ENCODE peak calls at places on chromosomes 7 and 10, in eight cellular contexts. Q is transverse colon, L is gastrocnemius medialis, U is stomach, P is erythroblast, V is lower leg skin, F is body of pancreas, M is uterus. K is an unnamed sample.

GRCh38 chr10:25818751-25819150 is 115.3 kb upstream of the MYO3A start:
- DNase-seq in Q (no peak), L (no peak), U (no peak), P (no peak), V (no peak), F (no peak), M (no peak), K (no peak)

GRCh38 chr7:100632951-100633717 is 8.2 kb downstream of the TFR2 start:
- DNase-seq in Q (peak; percentile 72), L (no peak), U (peak; percentile 61), P (peak; percentile 62), V (no peak), F (no peak), M (peak; percentile 30), K (no peak)

GRCh38 chr10:84587789-84588188 is 259.4 kb downstream of the CCSER2 start:
- DNase-seq in Q (no peak), L (no peak), U (no peak), P (no peak), V (no peak), F (no peak), M (no peak), K (no peak)

GRCh38 chr10:24872049-24872789 is 80.2 kb downstream of the PRTFDC1 start:
- DNase-seq in Q (no peak), L (no peak), U (no peak), P (no peak), V (no peak), F (no peak), M (no peak), K (no peak)

GRCh38 chr10:7819126-7819470 is 793 bp downstream of the TAF3 start:
- DNase-seq in Q (peak; percentile 44), L (no peak), U (peak; percentile 51), P (peak; percentile 75), V (peak; percentile 22), F (peak; percentile 53), M (no peak), K (peak; percentile 10)

GRCh38 chr7:47638679-47639306 is 56.9 kb upstream of the TNS3 start:
- DNase-seq in Q (peak; percentile 68), L (no peak), U (peak; percentile 90), P (no peak), V (peak; percentile 29), F (no peak), M (peak; percentile 73), K (no peak)

GRCh38 chr10:11345224-11346054 is 266.0 kb downstream of the USP6NL start:
- DNase-seq in Q (peak; percentile 36), L (no peak), U (no peak), P (no peak), V (peak; percentile 37), F (no peak), M (no peak), K (no peak)

GRCh38 chr7:35286422-35286821 is 32.5 kb upstream of the TBX20 start:
- DNase-seq in Q (no peak), L (no peak), U (no peak), P (no peak), V (no peak), F (no peak), M (no peak), K (no peak)

GRCh38 chr10:74033724-74034123 is 35.8 kb downstream of the VCL start:
- DNase-seq in Q (no peak), L (no peak), U (no peak), P (no peak), V (no peak), F (no peak), M (no peak), K (no peak)

GRCh38 chr7:44712012-44712411 is 36.6 kb upstream of the ZMIZ2 start:
- DNase-seq in Q (no peak), L (no peak), U (no peak), P (no peak), V (no peak), F (no peak), M (no peak), K (no peak)

GRCh38 chr10:24215193-24215592 is 6.3 kb downstream of the KIAA1217 start:
- DNase-seq in Q (peak; percentile 57), L (no peak), U (no peak), P (no peak), V (no peak), F (no peak), M (no peak), K (no peak)

GRCh38 chr7:1312098-1313070 is 79.7 kb downstream of the UNCX start:
- DNase-seq in Q (no peak), L (no peak), U (no peak), P (no peak), V (no peak), F (no peak), M (no peak), K (no peak)

GRCh38 chr7:88111136-88111748 is 108.6 kb downstream of the SRI start:
- DNase-seq in Q (no peak), L (no peak), U (no peak), P (peak; percentile 44), V (no peak), F (no peak), M (no peak), K (no peak)

GRCh38 chr10:59033622-59034021 is 142.8 kb upstream of the PHYHIPL start:
- DNase-seq in Q (no peak), L (no peak), U (no peak), P (no peak), V (no peak), F (peak; percentile 25), M (no peak), K (no peak)

GRCh38 chr10:63346015-63346441 is 119.7 kb downstream of the JMJD1C start:
- DNase-seq in Q (no peak), L (no peak), U (no peak), P (no peak), V (no peak), F (no peak), M (no peak), K (no peak)

GRCh38 chr7:28192786-28193581 is 12.4 kb upstream of the JAZF1 start:
- DNase-seq in Q (no peak), L (no peak), U (no peak), P (no peak), V (no peak), F (no peak), M (no peak), K (no peak)

GRCh38 chr10:28783089-28783488 is 105.8 kb downstream of the BAMBI start:
- DNase-seq in Q (no peak), L (no peak), U (no peak), P (no peak), V (no peak), F (no peak), M (no peak), K (no peak)

GRCh38 chr7:107125475-107125874 is 43.3 kb upstream of the HBP1 start:
- DNase-seq in Q (no peak), L (no peak), U (no peak), P (no peak), V (no peak), F (no peak), M (no peak), K (no peak)

GRCh38 chr10:58721781-58722180 is 209.1 kb downstream of the BICC1 start:
- DNase-seq in Q (no peak), L (no peak), U (no peak), P (no peak), V (no peak), F (no peak), M (no peak), K (no peak)

GRCh38 chr7:117014673-117015133 is 61.4 kb downstream of the ST7 start:
- DNase-seq in Q (peak; percentile 28), L (peak; percentile 39), U (peak; percentile 56), P (peak; percentile 94), V (peak; percentile 51), F (peak; percentile 40), M (peak; percentile 31), K (no peak)

GRCh38 chr7:28748934-28749584 is 209.1 kb downstream of the TRIL start:
- DNase-seq in Q (no peak), L (peak; percentile 27), U (no peak), P (no peak), V (no peak), F (no peak), M (no peak), K (no peak)

GRCh38 chr7:112201421-112201820 is 4.8 kb downstream of the DOCK4 start:
- DNase-seq in Q (no peak), L (no peak), U (no peak), P (no peak), V (no peak), F (no peak), M (no peak), K (no peak)

GRCh38 chr7:38178695-38179344 is 775 bp downstream of the STARD3NL start:
- DNase-seq in Q (no peak), L (peak; percentile 3), U (no peak), P (peak; percentile 74), V (no peak), F (no peak), M (no peak), K (peak; percentile 31)

GRCh38 chr7:47375121-47375551 is 206.8 kb downstream of the TNS3 start:
- DNase-seq in Q (peak; percentile 2), L (no peak), U (peak; percentile 1), P (no peak), V (no peak), F (no peak), M (no peak), K (no peak)

GRCh38 chr10:90458054-90458453 is 399.8 kb downstream of the HTR7 start:
- DNase-seq in Q (no peak), L (no peak), U (no peak), P (no peak), V (no peak), F (no peak), M (no peak), K (no peak)

GRCh38 chr7:143008007-143008901 is 18.7 kb downstream of the OR9A2 start:
- DNase-seq in Q (peak; percentile 80), L (peak; percentile 29), U (peak; percentile 84), P (peak; percentile 70), V (peak; percentile 77), F (peak; percentile 88), M (peak; percentile 72), K (peak; percentile 19)

GRCh38 chr7:76392531-76393115 is 16.9 kb downstream of the SSC4D start:
- DNase-seq in Q (no peak), L (no peak), U (no peak), P (no peak), V (no peak), F (no peak), M (no peak), K (no peak)

GRCh38 chr7:27115161-27116018 is 12.9 kb upstream of the HOXA2 start:
- DNase-seq in Q (peak; percentile 75), L (no peak), U (no peak), P (no peak), V (no peak), F (no peak), M (no peak), K (no peak)
- TF ChIP-seq POLR2A in Q (peak; percentile 65), L (no peak), U (no peak), P (no peak), V (no peak), F (no peak), M (no peak), K (no peak)

GRCh38 chr10:43396061-43396927 is 12.7 kb downstream of the HNRNPF start:
- DNase-seq in Q (peak; percentile 85), L (peak; percentile 49), U (peak; percentile 86), P (peak; percentile 89), V (peak; percentile 62), F (peak; percentile 77), M (peak; percentile 76), K (peak; percentile 86)
- TF ChIP-seq POLR2A in Q (peak; percentile 76), L (no peak), U (no peak), P (peak; percentile 52), V (no peak), F (peak; percentile 22), M (peak; percentile 7), K (peak; percentile 40)

GRCh38 chr10:86711957-86712708 is 43.8 kb downstream of the LDB3 start:
- DNase-seq in Q (no peak), L (peak; percentile 58), U (no peak), P (no peak), V (peak; percentile 37), F (peak; percentile 47), M (peak; percentile 57), K (peak; percentile 67)
- TF ChIP-seq POLR2A in Q (no peak), L (no peak), U (no peak), P (no peak), V (no peak), F (no peak), M (no peak), K (no peak)

GRCh38 chr10:78972947-78973900 is 95.5 kb upstream of the ZMIZ1 start:
- DNase-seq in Q (peak; percentile 79), L (peak; percentile 84), U (peak; percentile 69), P (peak; percentile 86), V (peak; percentile 80), F (peak; percentile 64), M (peak; percentile 80), K (peak; percentile 92)
- TF ChIP-seq POLR2A in Q (peak; percentile 38), L (peak; percentile 76), U (no peak), P (peak; percentile 38), V (no peak), F (peak; percentile 67), M (peak; percentile 44), K (no peak)